ENCODE peak calls at places on chromosome 2, in eight cellular contexts. U is uterus, X is HL-60, K is upper lobe of right lung, S is cardiac fibroblast, Q is AG04449, E is RWPE1, Y is astrocyte of the cerebellum. N is an unnamed sample.

GRCh38 chr2:234690569-234691225 is 193.8 kb upstream of the ARL4C start:
- DNase-seq in Q (no peak), S (peak; percentile 12), Y (peak; percentile 87), K (no peak), X (no peak), E (no peak), U (no peak), N (peak; percentile 36)

GRCh38 chr2:23445450-23445868 is 60.5 kb downstream of the KLHL29 start:
- DNase-seq in Q (no peak), U (no peak), K (no peak), S (peak; percentile 62), E (peak; percentile 75), Y (peak; percentile 19), X (no peak), N (peak; percentile 32)

GRCh38 chr2:128342550-128342949 is 23.9 kb upstream of the HS6ST1 start:
- DNase-seq in Y (no peak), X (no peak), E (no peak), Q (no peak), K (no peak), S (no peak), U (no peak), N (no peak)

GRCh38 chr2:168545439-168546082 is 89.5 kb downstream of the CERS6 start:
- DNase-seq in K (no peak), Q (peak; percentile 42), U (peak; percentile 41), X (no peak), E (peak; percentile 92), Y (peak; percentile 95), S (peak; percentile 82), N (no peak)

GRCh38 chr2:117272975-117273671 is 541.4 kb upstream of the DDX18 start:
- DNase-seq in E (no peak), K (no peak), U (no peak), Y (no peak), S (no peak), Q (no peak), X (no peak), N (no peak)

GRCh38 chr2:191247381-191248057 is 2.3 kb downstream of the MYO1B start:
- DNase-seq in Y (peak; percentile 77), S (peak; percentile 87), Q (peak; percentile 84), K (no peak), X (no peak), U (peak; percentile 50), E (peak; percentile 85), N (no peak)

GRCh38 chr2:58562281-58562680 is 321.2 kb upstream of the FANCL start:
- DNase-seq in Q (peak; percentile 21), E (peak; percentile 60), Y (peak; percentile 69), K (no peak), X (no peak), U (no peak), S (no peak), N (no peak)

GRCh38 chr2:239765911-239766310 is 259.2 kb downstream of the NDUFA10 start:
- DNase-seq in X (no peak), K (peak; percentile 43), E (no peak), Q (no peak), S (no peak), Y (no peak), U (no peak), N (no peak)

GRCh38 chr2:190765386-190766173 is 115.0 kb upstream of the GLS start:
- DNase-seq in U (no peak), Q (peak; percentile 21), K (no peak), X (no peak), Y (no peak), S (peak; percentile 53), E (peak; percentile 65), N (no peak)

GRCh38 chr2:202717598-202718310 is 83.0 kb downstream of the FAM117B start:
- DNase-seq in U (no peak), E (no peak), Y (no peak), S (no peak), Q (no peak), K (no peak), X (no peak), N (no peak)

GRCh38 chr2:120026890-120027289 is 14.0 kb downstream of the EPB41L5 start:
- DNase-seq in E (no peak), U (no peak), X (no peak), Q (no peak), S (no peak), Y (no peak), K (no peak), N (no peak)

GRCh38 chr2:84991404-84992151 is 20.6 kb downstream of the KCMF1 start:
- DNase-seq in K (no peak), E (peak; percentile 41), Q (peak; percentile 79), X (no peak), S (peak; percentile 66), U (no peak), Y (no peak), N (no peak)

GRCh38 chr2:65435625-65436168 is 3.3 kb upstream of the SPRED2 start:
- DNase-seq in K (peak; percentile 93), E (peak; percentile 83), Q (peak; percentile 50), X (peak; percentile 52), U (peak; percentile 87), S (peak; percentile 93), Y (peak; percentile 68), N (peak; percentile 97)

GRCh38 chr2:228016402-228016801 is 145.0 kb downstream of the DAW1 start:
- DNase-seq in S (no peak), X (no peak), K (no peak), Q (no peak), U (no peak), E (no peak), Y (no peak), N (no peak)

GRCh38 chr2:159230145-159230877 is 56.2 kb downstream of the WDSUB1 start:
- DNase-seq in U (no peak), E (no peak), K (no peak), X (no peak), S (no peak), Y (no peak), Q (no peak), N (peak; percentile 65)

GRCh38 chr2:159658887-159659437 is 42.6 kb upstream of the BAZ2B start:
- DNase-seq in U (peak; percentile 28), X (peak; percentile 16), Y (no peak), Q (no peak), E (no peak), K (no peak), S (peak; percentile 84), N (no peak)

GRCh38 chr2:121273116-121273515 is 11.9 kb downstream of the TFCP2L1 start:
- DNase-seq in Q (no peak), U (no peak), K (no peak), Y (no peak), E (no peak), S (no peak), X (no peak), N (no peak)

GRCh38 chr2:128311755-128312341 is 6.8 kb downstream of the HS6ST1 start:
- DNase-seq in X (no peak), U (no peak), Q (no peak), S (no peak), E (no peak), K (no peak), Y (no peak), N (peak; percentile 79)

GRCh38 chr2:11248-11941 is 34.9 kb downstream of the FAM110C start:
- DNase-seq in Q (no peak), Y (peak; percentile 4), X (no peak), E (no peak), U (peak; percentile 59), S (peak; percentile 13), K (peak; percentile 89), N (peak; percentile 97)

GRCh38 chr2:173652311-173652710 is 297.6 kb downstream of the CDCA7 start:
- DNase-seq in K (no peak), U (no peak), S (peak; percentile 91), Q (peak; percentile 62), E (peak; percentile 84), Y (peak; percentile 81), X (no peak), N (no peak)

GRCh38 chr2:215692387-215693079 is 256.7 kb upstream of the FN1 start:
- DNase-seq in U (no peak), E (no peak), Q (no peak), Y (no peak), X (no peak), S (no peak), K (no peak), N (no peak)

GRCh38 chr2:229313591-229313990 is 42.5 kb upstream of the PID1 start:
- DNase-seq in X (no peak), Q (no peak), S (peak; percentile 84), Y (no peak), U (no peak), K (no peak), E (peak; percentile 54), N (no peak)

GRCh38 chr2:106147159-106147558 is 46.9 kb downstream of the UXS1 start:
- DNase-seq in X (no peak), Y (no peak), U (no peak), E (no peak), K (no peak), S (peak; percentile 40), Q (peak; percentile 29), N (no peak)

DNA sequence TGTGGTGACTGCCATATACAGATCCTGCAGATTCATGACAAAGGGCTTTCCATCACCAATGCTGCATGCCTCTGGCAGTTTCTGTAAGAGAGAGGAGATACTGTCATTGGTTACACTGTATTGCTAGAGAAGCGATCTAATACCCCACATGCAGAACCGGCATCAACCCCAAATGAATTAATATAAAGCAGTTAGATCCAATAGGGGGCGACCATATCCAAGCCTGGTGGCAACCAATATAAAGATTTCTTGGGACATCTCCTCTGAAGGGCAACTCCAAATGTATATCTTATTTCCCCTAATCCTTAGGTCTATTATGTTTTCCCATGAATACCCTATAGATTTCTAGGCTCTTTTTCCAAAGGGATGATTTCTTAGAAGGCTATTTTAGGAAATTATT is 17.4 kb upstream of the IHH start:
- DNase-seq in S (no peak), K (no peak), Y (no peak), Q (no peak), U (no peak), X (no peak), E (no peak), N (no peak)
- TF ChIP-seq CTCF in S (peak; percentile 23), K (no peak), Y (no peak), Q (no peak), U (no peak), X (no peak), E (no peak), N (no peak)

GRCh38 chr2:38602732-38603401 is at the start of gene HNRNPLL:
- DNase-seq in E (peak; percentile 99), Y (peak; percentile 92), U (peak; percentile 98), Q (peak; percentile 77), S (peak; percentile 99), X (peak; percentile 89), K (peak; percentile 99), N (peak; percentile 100)
- TF ChIP-seq CTCF in E (no peak), Y (no peak), U (no peak), Q (peak; percentile 17), S (no peak), X (no peak), K (no peak), N (no peak)

DNA sequence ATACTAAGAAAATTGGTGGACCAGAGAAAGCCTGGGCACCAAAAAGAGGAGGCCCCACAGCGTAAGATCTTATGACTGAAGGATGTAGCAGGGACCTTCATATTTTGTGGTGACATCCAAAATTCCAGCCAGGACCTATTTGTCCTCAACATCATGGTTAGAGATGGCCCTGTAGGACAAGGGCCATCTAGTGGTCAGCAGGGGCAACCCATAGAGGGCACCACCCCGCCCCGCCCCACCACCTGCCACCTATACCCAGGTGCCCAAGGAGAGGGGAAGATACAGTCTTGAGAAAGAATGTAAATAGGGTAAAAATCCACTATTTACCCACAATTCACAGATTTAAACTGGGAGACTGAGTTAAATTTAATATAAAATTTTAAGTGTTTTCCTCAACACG is 59.6 kb upstream of the TMEM163 start:
- DNase-seq in K (no peak), Q (no peak), U (no peak), E (no peak), Y (no peak), S (no peak), X (no peak), N (no peak)
- TF ChIP-seq CTCF in K (peak; percentile 28), Q (no peak), U (no peak), E (no peak), Y (no peak), S (peak; percentile 26), X (no peak), N (peak; percentile 8)

GRCh38 chr2:218399391-218400166 is at the start of gene CTDSP1:
- DNase-seq in Y (peak; percentile 93), S (peak; percentile 99), E (peak; percentile 78), U (peak; percentile 98), X (peak; percentile 91), Q (peak; percentile 61), K (peak; percentile 98), N (peak; percentile 98)
- TF ChIP-seq CTCF in Y (no peak), S (no peak), E (no peak), U (no peak), X (no peak), Q (peak; percentile 12), K (peak; percentile 12), N (peak; percentile 17)